ENCODE peak calls at places on chromosomes 6 and 20, in nine cellular contexts. Z, Y, U, C, W, S, K, E and Q are unnamed samples.

GRCh38 chr6:160398674-160399271 is 50.6 kb downstream of the SLC22A3 start:
- DNase-seq in Z (no peak), Y (no peak), U (no peak), C (no peak), W (no peak), S (no peak), K (no peak), E (no peak), Q (peak; percentile 69)

GRCh38 chr6:124960757-124961467 is 1.3 kb upstream of the RNF217 start:
- DNase-seq in Z (no peak), Y (no peak), U (no peak), C (no peak), W (no peak), S (no peak), K (no peak), E (no peak), Q (no peak)

GRCh38 chr6:79263366-79263765 is 28.9 kb upstream of the HMGN3 start:
- DNase-seq in Z (no peak), Y (no peak), U (no peak), C (no peak), W (no peak), S (peak; percentile 37), K (no peak), E (no peak), Q (no peak)

GRCh38 chr20:49620364-49621240 is 52.7 kb upstream of the PTGIS start:
- DNase-seq in Z (no peak), Y (no peak), U (no peak), C (no peak), W (no peak), S (no peak), K (no peak), E (no peak), Q (no peak)

GRCh38 chr6:34196116-34196832 is 40.4 kb upstream of the HMGA1 start:
- DNase-seq in Z (peak; percentile 88), Y (peak; percentile 80), U (peak; percentile 92), C (peak; percentile 78), W (peak; percentile 90), S (peak; percentile 66), K (peak; percentile 62), E (peak; percentile 92), Q (peak; percentile 86)

GRCh38 chr6:14652536-14652935 is 535.0 kb downstream of the CD83 start:
- DNase-seq in Z (no peak), Y (no peak), U (no peak), C (no peak), W (no peak), S (no peak), K (no peak), E (no peak), Q (no peak)

GRCh38 chr20:36644713-36645109 is 1.3 kb downstream of the SLA2 start:
- DNase-seq in Z (no peak), Y (no peak), U (no peak), C (no peak), W (no peak), S (no peak), K (no peak), E (no peak), Q (peak; percentile 44)

GRCh38 chr6:26087284-26088115 is at the start of gene HFE:
- DNase-seq in Z (peak; percentile 64), Y (peak; percentile 68), U (peak; percentile 81), C (peak; percentile 11), W (peak; percentile 51), S (peak; percentile 77), K (peak; percentile 68), E (peak; percentile 73), Q (peak; percentile 57)

GRCh38 chr6:157649311-157650260 is 173.5 kb upstream of the SNX9 start:
- DNase-seq in Z (no peak), Y (no peak), U (peak; percentile 68), C (no peak), W (no peak), S (no peak), K (no peak), E (peak; percentile 41), Q (no peak)

GRCh38 chr6:157650261-157650640 is 172.8 kb upstream of the SNX9 start:
- DNase-seq in Z (no peak), Y (peak; percentile 82), U (peak; percentile 85), C (no peak), W (no peak), S (no peak), K (no peak), E (peak; percentile 58), Q (no peak)

GRCh38 chr6:157651731-157652490 is 171.1 kb upstream of the SNX9 start:
- DNase-seq in Z (no peak), Y (no peak), U (peak; percentile 22), C (no peak), W (no peak), S (no peak), K (no peak), E (peak; percentile 18), Q (no peak)

GRCh38 chr6:157652601-157653363 is 170.3 kb upstream of the SNX9 start:
- DNase-seq in Z (no peak), Y (no peak), U (peak; percentile 41), C (no peak), W (no peak), S (no peak), K (no peak), E (no peak), Q (no peak)

GRCh38 chr6:157650801-157651200 is 172.2 kb upstream of the SNX9 start:
- DNase-seq in Z (no peak), Y (no peak), U (peak; percentile 42), C (no peak), W (no peak), S (no peak), K (no peak), E (peak; percentile 12), Q (no peak)
- H3K4me1 ChIP-seq in Z (no peaks in the 10 kb centered on the region), Y (no peaks in the 10 kb centered on the region), U (peaks cover 12% of the 10 kb centered on the region), C (no peaks in the 10 kb centered on the region), W (no peaks in the 10 kb centered on the region), S (peaks cover 6% of the 10 kb centered on the region), K (no peaks in the 10 kb centered on the region), E (no peaks in the 10 kb centered on the region), Q (no peaks in the 10 kb centered on the region)

DNA sequence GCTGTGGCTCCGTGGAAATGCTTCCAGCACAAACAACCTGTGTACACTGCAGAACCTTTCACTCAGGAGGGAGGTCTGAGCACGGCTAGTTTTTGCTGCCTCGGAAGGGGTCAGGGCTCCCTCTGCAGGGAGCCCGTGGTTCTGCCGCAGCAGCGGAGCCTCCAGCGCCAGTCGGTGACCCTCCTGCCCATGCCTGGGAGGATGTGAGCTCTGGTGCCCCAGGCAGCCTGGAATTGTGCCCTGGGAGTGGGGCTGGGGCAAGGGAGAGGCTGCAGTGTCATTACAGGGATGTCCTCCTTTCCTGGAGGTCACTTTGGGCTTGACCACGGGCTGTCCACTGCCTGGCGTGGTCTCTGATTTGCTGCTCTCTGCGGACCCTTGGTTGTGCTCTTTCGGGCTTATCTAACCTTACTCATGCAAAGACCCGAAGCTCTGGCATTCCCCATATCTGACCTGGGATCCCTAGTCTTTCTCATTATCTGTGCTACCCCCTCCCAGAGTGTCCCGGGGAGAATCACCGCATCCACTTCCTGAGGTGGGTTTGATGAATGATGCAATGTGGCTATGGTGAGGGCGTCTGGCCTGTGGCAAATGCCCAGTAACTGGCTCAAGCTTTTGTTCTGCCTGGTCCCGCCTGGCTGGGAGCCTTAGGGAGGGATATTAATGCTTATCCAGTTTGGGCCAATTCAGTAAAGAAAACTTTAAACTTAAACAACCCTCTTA is 59.5 kb upstream of the TAGAP start:
- DNase-seq in Z (peak; percentile 60), Y (peak; percentile 54), U (peak; percentile 75), C (peak; percentile 64), W (peak; percentile 76), S (peak; percentile 56), K (peak; percentile 45), E (peak; percentile 72), Q (peak; percentile 62)
- H3K4me3 ChIP-seq in Z (no peak overlapping the region), Y (no peak overlapping the region), U (no peak overlapping the region), C (no peak overlapping the region), W (no peak overlapping the region), S (no peak overlapping the region), K (no peak overlapping the region), E (no peak overlapping the region), Q (peak overlapping the region; percentile 56)

GRCh38 chr20:58692579-58693225 is at the start of gene NPEPL1:
- DNase-seq in Z (peak; percentile 58), Y (peak; percentile 49), U (peak; percentile 76), C (peak; percentile 57), W (peak; percentile 78), S (peak; percentile 68), K (peak; percentile 67), E (peak; percentile 81), Q (peak; percentile 63)

GRCh38 chr20:58691773-58692578 is 624 bp upstream of the NPEPL1 start:
- DNase-seq in Z (peak; percentile 87), Y (peak; percentile 65), U (peak; percentile 86), C (no peak), W (peak; percentile 41), S (peak; percentile 27), K (no peak), E (peak; percentile 73), Q (no peak)

GRCh38 chr20:58690351-58690750 is 2.2 kb upstream of the NPEPL1 start:
- DNase-seq in Z (no peak), Y (no peak), U (no peak), C (no peak), W (no peak), S (no peak), K (no peak), E (no peak), Q (no peak)

GRCh38 chr20:58691405-58691772 is 1.2 kb upstream of the NPEPL1 start:
- DNase-seq in Z (no peak), Y (no peak), U (peak; percentile 56), C (no peak), W (peak; percentile 23), S (no peak), K (no peak), E (no peak), Q (no peak)

DNA sequence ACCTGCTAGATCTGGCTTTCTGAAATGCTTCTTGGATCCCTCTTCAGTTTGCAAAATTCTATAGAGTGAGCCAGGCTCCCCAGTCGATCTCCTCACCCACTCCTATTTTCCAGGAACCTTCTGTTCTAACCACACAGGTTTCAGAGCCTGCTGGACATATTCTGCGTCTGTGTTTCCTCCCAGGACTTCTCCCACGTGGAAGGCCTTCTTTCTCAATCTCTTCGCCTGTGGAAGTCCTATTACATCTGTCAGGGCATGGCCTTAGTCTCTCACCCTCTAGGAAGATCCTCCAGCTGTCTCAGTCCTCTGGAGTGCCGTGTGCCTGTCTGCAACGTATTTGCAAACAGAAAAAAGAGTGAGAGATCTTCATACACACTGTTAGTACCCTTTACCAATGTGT is 1.7 kb upstream of the NPEPL1 start:
- DNase-seq in Z (peak; percentile 68), Y (peak; percentile 48), U (no peak), C (no peak), W (peak; percentile 24), S (peak; percentile 86), K (peak; percentile 22), E (no peak), Q (no peak)
- H3K27ac ChIP-seq in Z (peak overlapping the region; percentile 91), Y (peak overlapping the region; percentile 91), U (peak overlapping the region; percentile 90), C (no peak overlapping the region), W (peak overlapping the region; percentile 91), S (no peak overlapping the region), K (peak overlapping the region; percentile 42), E (peak overlapping the region; percentile 36), Q (no peak overlapping the region)

GRCh38 chr20:25206063-25206403 is 10.5 kb downstream of the ENTPD6 start:
- DNase-seq in Z (no peak), Y (no peak), U (no peak), C (no peak), W (peak; percentile 22), S (no peak), K (no peak), E (no peak), Q (no peak)

GRCh38 chr20:25205277-25206062 is 10.0 kb downstream of the ENTPD6 start:
- DNase-seq in Z (no peak), Y (no peak), U (no peak), C (no peak), W (peak; percentile 17), S (no peak), K (no peak), E (no peak), Q (no peak)

GRCh38 chr20:25204550-25205276 is 9.2 kb downstream of the ENTPD6 start:
- DNase-seq in Z (no peak), Y (no peak), U (no peak), C (no peak), W (no peak), S (no peak), K (no peak), E (no peak), Q (no peak)

GRCh38 chr20:25203891-25204320 is 8.4 kb downstream of the ENTPD6 start:
- DNase-seq in Z (no peak), Y (no peak), U (no peak), C (no peak), W (no peak), S (no peak), K (no peak), E (no peak), Q (no peak)

GRCh38 chr20:25203089-25203488 is 7.6 kb downstream of the ENTPD6 start:
- DNase-seq in Z (no peak), Y (no peak), U (no peak), C (no peak), W (no peak), S (no peak), K (no peak), E (no peak), Q (no peak)
- H3K4me1 ChIP-seq in Z (no peaks in the 10 kb centered on the region), Y (no peaks in the 10 kb centered on the region), U (peaks cover 19% of the 10 kb centered on the region), C (no peaks in the 10 kb centered on the region), W (no peaks in the 10 kb centered on the region), S (peaks cover 34% of the 10 kb centered on the region), K (peaks cover 5% of the 10 kb centered on the region), E (no peaks in the 10 kb centered on the region), Q (no peaks in the 10 kb centered on the region)